ENCODE peak calls at places on chromosomes 7 and 10, in seven cellular contexts. One of them, this sample, is unnamed.

GRCh38 chr7:14551326-14551725 is 351.2 kb downstream of the DGKB start:
- DNase-seq in GM13977: no peak
- DNase-seq in lung: no peak
- DNase-seq in RWPE2: no peak
- DNase-seq in astrocyte of the spinal cord: no peak
- DNase-seq in AG04449: no peak
- DNase-seq in prostate gland: no peak
- DNase-seq in this sample: no peak

GRCh38 chr7:87475359-87476178 is at the start of gene ABCB4:
- DNase-seq in GM13977: peak
- DNase-seq in lung: no peak
- DNase-seq in RWPE2: no peak
- DNase-seq in astrocyte of the spinal cord: peak
- DNase-seq in AG04449: no peak
- DNase-seq in prostate gland: no peak
- DNase-seq in this sample: peak

GRCh38 chr10:6052247-6053221 is 9.6 kb downstream of the IL2RA start:
- DNase-seq in GM13977: no peak
- DNase-seq in lung: no peak
- DNase-seq in RWPE2: no peak
- DNase-seq in astrocyte of the spinal cord: no peak
- DNase-seq in AG04449: no peak
- DNase-seq in prostate gland: no peak
- DNase-seq in this sample: peak

GRCh38 chr10:61825617-61826016 is 75.9 kb upstream of the ARID5B start:
- DNase-seq in GM13977: no peak
- DNase-seq in lung: no peak
- DNase-seq in RWPE2: no peak
- DNase-seq in astrocyte of the spinal cord: no peak
- DNase-seq in AG04449: no peak
- DNase-seq in prostate gland: no peak
- DNase-seq in this sample: no peak

GRCh38 chr10:21355591-21356011 is 169.9 kb downstream of the SKIDA1 start:
- DNase-seq in GM13977: no peak
- DNase-seq in lung: no peak
- DNase-seq in RWPE2: no peak
- DNase-seq in astrocyte of the spinal cord: peak
- DNase-seq in AG04449: peak
- DNase-seq in prostate gland: no peak
- DNase-seq in this sample: no peak

GRCh38 chr10:9814285-9814866 is 1203.3 kb upstream of the CELF2 start:
- DNase-seq in GM13977: no peak
- DNase-seq in lung: no peak
- DNase-seq in RWPE2: no peak
- DNase-seq in astrocyte of the spinal cord: peak
- DNase-seq in AG04449: no peak
- DNase-seq in prostate gland: no peak
- DNase-seq in this sample: no peak

GRCh38 chr7:157278791-157279678 is 57.8 kb upstream of the DNAJB6 start:
- DNase-seq in GM13977: peak
- DNase-seq in lung: peak
- DNase-seq in RWPE2: no peak
- DNase-seq in astrocyte of the spinal cord: no peak
- DNase-seq in AG04449: no peak
- DNase-seq in prostate gland: no peak
- DNase-seq in this sample: no peak

GRCh38 chr10:126049741-126050140 is 153.4 kb downstream of the FANK1 start:
- DNase-seq in GM13977: no peak
- DNase-seq in lung: no peak
- DNase-seq in RWPE2: no peak
- DNase-seq in astrocyte of the spinal cord: peak
- DNase-seq in AG04449: peak
- DNase-seq in prostate gland: no peak
- DNase-seq in this sample: no peak

GRCh38 chr7:99714171-99714570 is 20.8 kb downstream of the CYP3A7 start:
- DNase-seq in GM13977: no peak
- DNase-seq in lung: no peak
- DNase-seq in RWPE2: no peak
- DNase-seq in astrocyte of the spinal cord: no peak
- DNase-seq in AG04449: no peak
- DNase-seq in prostate gland: no peak
- DNase-seq in this sample: no peak

GRCh38 chr7:91240546-91240945 is 23.7 kb upstream of the FZD1 start:
- DNase-seq in GM13977: no peak
- DNase-seq in lung: no peak
- DNase-seq in RWPE2: no peak
- DNase-seq in astrocyte of the spinal cord: peak
- DNase-seq in AG04449: no peak
- DNase-seq in prostate gland: no peak
- DNase-seq in this sample: no peak

GRCh38 chr7:96085953-96086352 is 235.9 kb downstream of the SLC25A13 start:
- DNase-seq in GM13977: no peak
- DNase-seq in lung: no peak
- DNase-seq in RWPE2: no peak
- DNase-seq in astrocyte of the spinal cord: no peak
- DNase-seq in AG04449: no peak
- DNase-seq in prostate gland: no peak
- DNase-seq in this sample: no peak

GRCh38 chr7:131688738-131689661 is 132.6 kb upstream of the PODXL start:
- DNase-seq in GM13977: peak
- DNase-seq in lung: peak
- DNase-seq in RWPE2: no peak
- DNase-seq in astrocyte of the spinal cord: peak
- DNase-seq in AG04449: no peak
- DNase-seq in prostate gland: peak
- DNase-seq in this sample: peak

GRCh38 chr10:112006831-112007230 is 176.7 kb downstream of the GPAM start:
- DNase-seq in GM13977: no peak
- DNase-seq in lung: no peak
- DNase-seq in RWPE2: no peak
- DNase-seq in astrocyte of the spinal cord: no peak
- DNase-seq in AG04449: no peak
- DNase-seq in prostate gland: no peak
- DNase-seq in this sample: no peak

GRCh38 chr10:29970012-29970396 is 89.4 kb downstream of the JCAD start:
- DNase-seq in GM13977: no peak
- DNase-seq in lung: no peak
- DNase-seq in RWPE2: no peak
- DNase-seq in astrocyte of the spinal cord: no peak
- DNase-seq in AG04449: no peak
- DNase-seq in prostate gland: no peak
- DNase-seq in this sample: no peak

GRCh38 chr10:84607523-84607922 is 279.1 kb downstream of the CCSER2 start:
- DNase-seq in GM13977: no peak
- DNase-seq in lung: no peak
- DNase-seq in RWPE2: no peak
- DNase-seq in astrocyte of the spinal cord: no peak
- DNase-seq in AG04449: no peak
- DNase-seq in prostate gland: no peak
- DNase-seq in this sample: no peak

GRCh38 chr7:82615527-82615926 is 171.9 kb upstream of the CACNA2D1 start:
- DNase-seq in GM13977: no peak
- DNase-seq in lung: no peak
- DNase-seq in RWPE2: no peak
- DNase-seq in astrocyte of the spinal cord: no peak
- DNase-seq in AG04449: no peak
- DNase-seq in prostate gland: no peak
- DNase-seq in this sample: no peak

GRCh38 chr10:43623351-43623750 is 17.1 kb downstream of the ZNF485 start:
- DNase-seq in GM13977: no peak
- DNase-seq in lung: no peak
- DNase-seq in RWPE2: no peak
- DNase-seq in astrocyte of the spinal cord: peak
- DNase-seq in AG04449: no peak
- DNase-seq in prostate gland: no peak
- DNase-seq in this sample: no peak

GRCh38 chr7:115217373-115217772 is 295.5 kb downstream of the MDFIC start:
- DNase-seq in GM13977: peak
- DNase-seq in lung: no peak
- DNase-seq in RWPE2: no peak
- DNase-seq in astrocyte of the spinal cord: peak
- DNase-seq in AG04449: no peak
- DNase-seq in prostate gland: no peak
- DNase-seq in this sample: no peak
- TF ChIP-seq CTCF in GM13977: peak
- TF ChIP-seq CTCF in lung: peak
- TF ChIP-seq CTCF in RWPE2: peak
- TF ChIP-seq CTCF in astrocyte of the spinal cord: peak
- TF ChIP-seq CTCF in AG04449: no peak
- TF ChIP-seq CTCF in prostate gland: no peak
- TF ChIP-seq CTCF in this sample: no peak

GRCh38 chr7:115709664-115710063 is 320.9 kb downstream of the TFEC start:
- DNase-seq in GM13977: no peak
- DNase-seq in lung: no peak
- DNase-seq in RWPE2: no peak
- DNase-seq in astrocyte of the spinal cord: no peak
- DNase-seq in AG04449: no peak
- DNase-seq in prostate gland: no peak
- DNase-seq in this sample: no peak

GRCh38 chr7:115704884-115705283 is 325.7 kb downstream of the TFEC start:
- DNase-seq in GM13977: no peak
- DNase-seq in lung: no peak
- DNase-seq in RWPE2: no peak
- DNase-seq in astrocyte of the spinal cord: no peak
- DNase-seq in AG04449: no peak
- DNase-seq in prostate gland: no peak
- DNase-seq in this sample: no peak

GRCh38 chr7:115707684-115708341 is 322.8 kb downstream of the TFEC start:
- DNase-seq in GM13977: no peak
- DNase-seq in lung: no peak
- DNase-seq in RWPE2: no peak
- DNase-seq in astrocyte of the spinal cord: no peak
- DNase-seq in AG04449: no peak
- DNase-seq in prostate gland: no peak
- DNase-seq in this sample: no peak

GRCh38 chr7:115707236-115707635 is 323.3 kb downstream of the TFEC start:
- DNase-seq in GM13977: peak
- DNase-seq in lung: no peak
- DNase-seq in RWPE2: no peak
- DNase-seq in astrocyte of the spinal cord: peak
- DNase-seq in AG04449: no peak
- DNase-seq in prostate gland: no peak
- DNase-seq in this sample: no peak
- TF ChIP-seq CTCF in GM13977: peak
- TF ChIP-seq CTCF in lung: no peak
- TF ChIP-seq CTCF in RWPE2: peak
- TF ChIP-seq CTCF in astrocyte of the spinal cord: peak
- TF ChIP-seq CTCF in AG04449: peak
- TF ChIP-seq CTCF in prostate gland: no peak
- TF ChIP-seq CTCF in this sample: no peak

DNA sequence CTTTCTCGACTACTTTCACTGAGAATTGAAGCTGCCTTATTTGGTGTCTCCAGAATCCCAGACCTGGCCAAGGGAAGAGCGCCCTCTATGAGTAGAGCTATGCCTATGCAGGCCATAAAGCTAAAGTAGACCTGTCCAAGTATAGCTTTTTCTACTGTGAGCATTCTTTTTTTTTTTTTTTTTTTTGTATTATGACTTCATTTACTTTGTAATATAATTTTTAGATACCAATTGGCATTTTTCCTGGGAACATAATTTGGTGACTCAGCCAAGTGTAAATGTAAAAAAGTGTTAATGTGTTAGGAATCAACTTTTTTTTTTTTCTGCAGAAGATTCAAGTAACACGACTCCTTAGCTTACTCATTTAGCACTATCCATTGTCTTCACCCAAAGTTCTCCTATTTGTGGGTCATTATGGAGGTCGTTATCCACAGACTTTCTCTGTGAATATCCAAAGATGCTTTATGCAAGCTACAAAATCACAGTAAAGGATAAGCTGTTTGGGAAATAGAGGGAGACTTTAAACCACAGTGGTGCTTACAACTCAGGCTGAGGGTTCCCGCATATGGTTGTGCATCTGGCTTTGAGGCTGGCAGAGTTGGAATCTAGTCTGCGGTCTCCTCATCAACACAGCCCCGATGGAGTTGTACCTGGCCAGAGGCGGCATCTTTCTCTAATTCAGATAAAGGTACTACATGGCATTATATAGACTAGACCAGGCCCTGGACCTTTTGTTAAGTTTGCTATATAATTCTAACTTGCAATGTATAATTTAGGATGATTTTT is 1040.2 kb upstream of the SORCS1 start:
- DNase-seq in GM13977: peak
- DNase-seq in lung: no peak
- DNase-seq in RWPE2: no peak
- DNase-seq in astrocyte of the spinal cord: peak
- DNase-seq in AG04449: no peak
- DNase-seq in prostate gland: no peak
- DNase-seq in this sample: no peak
- TF ChIP-seq CTCF in GM13977: peak
- TF ChIP-seq CTCF in lung: no peak
- TF ChIP-seq CTCF in RWPE2: peak
- TF ChIP-seq CTCF in astrocyte of the spinal cord: peak
- TF ChIP-seq CTCF in AG04449: peak
- TF ChIP-seq CTCF in prostate gland: no peak
- TF ChIP-seq CTCF in this sample: no peak

GRCh38 chr7:122006687-122007086 is 133.7 kb downstream of the PTPRZ1 start:
- DNase-seq in GM13977: no peak
- DNase-seq in lung: no peak
- DNase-seq in RWPE2: no peak
- DNase-seq in astrocyte of the spinal cord: no peak
- DNase-seq in AG04449: no peak
- DNase-seq in prostate gland: no peak
- DNase-seq in this sample: no peak
- TF ChIP-seq CTCF in GM13977: no peak
- TF ChIP-seq CTCF in lung: no peak
- TF ChIP-seq CTCF in RWPE2: peak
- TF ChIP-seq CTCF in astrocyte of the spinal cord: no peak
- TF ChIP-seq CTCF in AG04449: no peak
- TF ChIP-seq CTCF in prostate gland: no peak
- TF ChIP-seq CTCF in this sample: no peak

DNA sequence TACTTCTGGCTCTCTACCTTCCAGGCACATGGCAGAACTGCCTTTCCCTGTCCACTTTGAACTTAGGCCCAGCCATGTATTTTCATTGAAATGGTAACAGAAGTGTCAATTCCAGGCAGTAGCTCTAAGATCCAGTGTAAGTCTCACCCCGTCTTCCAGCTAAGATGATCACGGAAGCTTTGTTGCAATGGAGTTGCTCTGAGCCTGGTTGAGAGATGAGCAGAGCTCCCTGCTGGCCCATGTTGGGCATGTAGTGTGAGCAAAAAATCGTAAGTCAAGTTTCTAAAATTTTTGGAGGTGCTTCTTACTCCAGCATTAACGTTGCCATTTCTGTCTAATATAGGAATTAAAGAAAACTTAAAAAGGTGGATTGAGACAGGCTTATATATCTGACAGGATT is 274.4 kb downstream of the IPMK start:
- DNase-seq in GM13977: no peak
- DNase-seq in lung: no peak
- DNase-seq in RWPE2: no peak
- DNase-seq in astrocyte of the spinal cord: no peak
- DNase-seq in AG04449: no peak
- DNase-seq in prostate gland: no peak
- DNase-seq in this sample: no peak
- TF ChIP-seq CTCF in GM13977: no peak
- TF ChIP-seq CTCF in lung: no peak
- TF ChIP-seq CTCF in RWPE2: no peak
- TF ChIP-seq CTCF in astrocyte of the spinal cord: no peak
- TF ChIP-seq CTCF in AG04449: no peak
- TF ChIP-seq CTCF in prostate gland: no peak
- TF ChIP-seq CTCF in this sample: no peak

GRCh38 chr10:35251373-35252100 is 84.8 kb upstream of the CCNY start:
- DNase-seq in GM13977: no peak
- DNase-seq in lung: no peak
- DNase-seq in RWPE2: no peak
- DNase-seq in astrocyte of the spinal cord: no peak
- DNase-seq in AG04449: no peak
- DNase-seq in prostate gland: no peak
- DNase-seq in this sample: no peak
- TF ChIP-seq CTCF in GM13977: no peak
- TF ChIP-seq CTCF in lung: no peak
- TF ChIP-seq CTCF in RWPE2: no peak
- TF ChIP-seq CTCF in astrocyte of the spinal cord: no peak
- TF ChIP-seq CTCF in AG04449: no peak
- TF ChIP-seq CTCF in prostate gland: no peak
- TF ChIP-seq CTCF in this sample: no peak